ENCODE peak calls at places on chromosomes 16 and 17, in eight cellular contexts. N, A, H, U, R, X, W and T are unnamed samples.

GRCh38 chr16:86349338-86349900 is 160.9 kb upstream of the FOXF1 start:
- DNase-seq in W (no peak), N (no peak), H (no peak), R (no peak), U (no peak), X (no peak), A (no peak), T (no peak)

GRCh38 chr17:21376835-21377690 is 906 bp downstream of the KCNJ12 start:
- DNase-seq in R (no peak), W (no peak), X (no peak), U (no peak), N (no peak), A (no peak), H (no peak), T (no peak)

GRCh38 chr17:64984181-64984580 is 64.9 kb upstream of the LRRC37A3 start:
- DNase-seq in X (no peak), A (no peak), W (no peak), N (peak), R (no peak), H (no peak), U (no peak), T (no peak)

GRCh38 chr17:45265823-45266222 is 3.9 kb upstream of the SPATA32 start:
- DNase-seq in N (no peak), X (no peak), H (no peak), U (no peak), R (no peak), A (no peak), W (no peak), T (no peak)

GRCh38 chr17:11308550-11308949 is 67.5 kb downstream of the SHISA6 start:
- DNase-seq in W (no peak), H (no peak), X (no peak), R (no peak), U (no peak), N (no peak), A (no peak), T (no peak)

GRCh38 chr17:70239391-70239826 is 70.1 kb downstream of the KCNJ2 start:
- DNase-seq in X (no peak), A (no peak), N (no peak), H (no peak), W (no peak), R (no peak), U (no peak), T (no peak)

GRCh38 chr16:34803683-34804416 is 1344.4 kb downstream of the TP53TG3F start:
- DNase-seq in N (no peak), X (no peak), A (no peak), R (no peak), U (no peak), W (no peak), H (no peak), T (no peak)

GRCh38 chr16:54171855-54172537 is 114.6 kb downstream of the IRX3 start:
- DNase-seq in X (no peak), N (no peak), U (no peak), A (no peak), H (no peak), R (no peak), W (no peak), T (no peak)

GRCh38 chr16:87465306-87465705 is 27.5 kb downstream of the ZCCHC14 start:
- DNase-seq in A (no peak), X (peak), R (no peak), N (no peak), H (no peak), U (no peak), W (no peak), T (peak)

GRCh38 chr17:41835800-41836549 is at the start of gene NT5C3B:
- DNase-seq in N (peak), X (peak), W (peak), H (peak), A (peak), U (peak), R (peak), T (no peak)

GRCh38 chr17:64739316-64740058 is 77.4 kb upstream of the SMURF2 start:
- DNase-seq in W (no peak), A (no peak), U (no peak), X (no peak), R (no peak), H (no peak), N (peak), T (no peak)